ENCODE peak calls at places on chromosomes 16 and 17, in nine cellular contexts. W, L, T, K, U, G, Z, N and J are unnamed samples.

GRCh38 chr17:57588086-57588485 is 157.0 kb downstream of the CCDC182 start:
- DNase-seq in W (no peak), L (no peak), T (no peak), K (no peak), U (peak; percentile 73), G (no peak), Z (no peak), N (no peak), J (no peak)

GRCh38 chr16:177981-178676 is 1.6 kb downstream of the HBA1 start:
- DNase-seq in W (no peak), L (no peak), T (no peak), K (no peak), U (no peak), G (peak; percentile 25), Z (no peak), N (no peak), J (no peak)

GRCh38 chr16:31360296-31360695 is 5.3 kb downstream of the ITGAX start:
- DNase-seq in W (no peak), L (no peak), T (no peak), K (no peak), U (no peak), G (no peak), Z (no peak), N (no peak), J (no peak)

GRCh38 chr17:81059026-81059425 is 24.1 kb downstream of the BAIAP2 start:
- DNase-seq in W (no peak), L (no peak), T (no peak), K (no peak), U (no peak), G (no peak), Z (no peak), N (no peak), J (no peak)

GRCh38 chr17:77208217-77208808 is 67.5 kb downstream of the SEC14L1 start:
- DNase-seq in W (peak; percentile 56), L (no peak), T (peak; percentile 63), K (no peak), U (peak; percentile 45), G (no peak), Z (peak; percentile 33), N (no peak), J (no peak)

GRCh38 chr16:16071631-16072244 is 122.3 kb downstream of the ABCC1 start:
- DNase-seq in W (peak; percentile 75), L (no peak), T (peak; percentile 80), K (no peak), U (no peak), G (no peak), Z (no peak), N (no peak), J (no peak)

GRCh38 chr17:45441536-45442310 is 9.1 kb upstream of the ARHGAP27 start:
- DNase-seq in W (no peak), L (peak; percentile 56), T (no peak), K (no peak), U (no peak), G (no peak), Z (no peak), N (no peak), J (no peak)

GRCh38 chr17:38750312-38751121 is 2.0 kb upstream of the PSMB3 start:
- DNase-seq in W (peak; percentile 22), L (no peak), T (no peak), K (no peak), U (peak; percentile 75), G (peak; percentile 41), Z (no peak), N (peak; percentile 54), J (no peak)

GRCh38 chr17:78367193-78367592 is 7.3 kb upstream of the SOCS3 start:
- DNase-seq in W (no peak), L (no peak), T (no peak), K (no peak), U (no peak), G (no peak), Z (no peak), N (no peak), J (no peak)

GRCh38 chr17:80948091-80948960 is 43.3 kb upstream of the CHMP6 start:
- DNase-seq in W (peak; percentile 26), L (peak; percentile 62), T (no peak), K (no peak), U (no peak), G (no peak), Z (no peak), N (no peak), J (no peak)

GRCh38 chr16:49698931-49699715 is 156.8 kb downstream of the ZNF423 start:
- DNase-seq in W (peak; percentile 80), L (peak; percentile 79), T (peak; percentile 55), K (no peak), U (peak; percentile 30), G (no peak), Z (no peak), N (peak; percentile 92), J (no peak)
- H3K4me3 ChIP-seq in W (peak overlapping the region; percentile 19), L (no peak overlapping the region), T (no peak overlapping the region), K (no peak overlapping the region), U (no peak overlapping the region), G (no peak overlapping the region), Z (no peak overlapping the region), N (peak overlapping the region; percentile 43), J (no peak overlapping the region)

GRCh38 chr17:42163696-42164407 is 9.1 kb upstream of the RAB5C start:
- DNase-seq in W (no peak), L (no peak), T (no peak), K (no peak), U (no peak), G (no peak), Z (no peak), N (no peak), J (no peak)

GRCh38 chr17:42166196-42166763 is 11.5 kb upstream of the RAB5C start:
- DNase-seq in W (no peak), L (no peak), T (no peak), K (no peak), U (no peak), G (no peak), Z (no peak), N (no peak), J (no peak)

GRCh38 chr17:42159796-42160551 is 5.2 kb upstream of the RAB5C start:
- DNase-seq in W (no peak), L (no peak), T (no peak), K (no peak), U (no peak), G (no peak), Z (no peak), N (no peak), J (no peak)

GRCh38 chr17:42165751-42166150 is 11.0 kb upstream of the RAB5C start:
- DNase-seq in W (no peak), L (no peak), T (no peak), K (no peak), U (no peak), G (no peak), Z (no peak), N (no peak), J (no peak)

GRCh38 chr17:42163113-42163512 is 8.3 kb upstream of the RAB5C start:
- DNase-seq in W (no peak), L (no peak), T (no peak), K (peak; percentile 18), U (peak; percentile 60), G (no peak), Z (no peak), N (no peak), J (no peak)
- TF ChIP-seq CTCF in W (no peak), L (no peak), T (peak; percentile 44), K (peak; percentile 87), U (peak; percentile 63), G (no peak), Z (peak; percentile 37), N (peak; percentile 55), J (peak; percentile 75)

GRCh38 chr17:17745476-17746455 is 64.5 kb downstream of the RAI1 start:
- DNase-seq in W (no peak), L (no peak), T (no peak), K (no peak), U (no peak), G (no peak), Z (no peak), N (no peak), J (no peak)

GRCh38 chr17:17748604-17749003 is 67.3 kb downstream of the RAI1 start:
- DNase-seq in W (no peak), L (no peak), T (no peak), K (no peak), U (no peak), G (no peak), Z (no peak), N (no peak), J (no peak)

GRCh38 chr17:17749921-17750320 is 68.7 kb downstream of the RAI1 start:
- DNase-seq in W (no peak), L (no peak), T (peak; percentile 35), K (peak; percentile 42), U (peak; percentile 90), G (peak; percentile 42), Z (no peak), N (peak; percentile 89), J (peak; percentile 66)

GRCh38 chr17:17749025-17749772 is 67.9 kb downstream of the RAI1 start:
- DNase-seq in W (no peak), L (no peak), T (no peak), K (no peak), U (peak; percentile 31), G (no peak), Z (no peak), N (peak; percentile 90), J (no peak)

GRCh38 chr17:17748179-17748578 is 66.9 kb downstream of the RAI1 start:
- DNase-seq in W (no peak), L (no peak), T (no peak), K (no peak), U (no peak), G (no peak), Z (no peak), N (peak; percentile 30), J (no peak)
- H3K4me3 ChIP-seq in W (no peak overlapping the region), L (no peak overlapping the region), T (no peak overlapping the region), K (no peak overlapping the region), U (no peak overlapping the region), G (no peak overlapping the region), Z (no peak overlapping the region), N (no peak overlapping the region), J (peak overlapping the region; percentile 53)

GRCh38 chr16:69928856-69929400 is 22.2 kb upstream of the CLEC18A start:
- DNase-seq in W (no peak), L (no peak), T (no peak), K (no peak), U (no peak), G (no peak), Z (no peak), N (no peak), J (no peak)

GRCh38 chr16:69930117-69930776 is 20.9 kb upstream of the CLEC18A start:
- DNase-seq in W (peak; percentile 72), L (no peak), T (peak; percentile 49), K (peak; percentile 40), U (peak; percentile 87), G (peak; percentile 68), Z (no peak), N (peak; percentile 78), J (no peak)

GRCh38 chr16:69931631-69932030 is 19.5 kb upstream of the CLEC18A start:
- DNase-seq in W (no peak), L (no peak), T (no peak), K (no peak), U (no peak), G (no peak), Z (no peak), N (no peak), J (no peak)

GRCh38 chr16:69927056-69927757 is 23.9 kb upstream of the CLEC18A start:
- DNase-seq in W (peak; percentile 83), L (peak; percentile 85), T (peak; percentile 76), K (no peak), U (no peak), G (no peak), Z (no peak), N (no peak), J (no peak)

DNA sequence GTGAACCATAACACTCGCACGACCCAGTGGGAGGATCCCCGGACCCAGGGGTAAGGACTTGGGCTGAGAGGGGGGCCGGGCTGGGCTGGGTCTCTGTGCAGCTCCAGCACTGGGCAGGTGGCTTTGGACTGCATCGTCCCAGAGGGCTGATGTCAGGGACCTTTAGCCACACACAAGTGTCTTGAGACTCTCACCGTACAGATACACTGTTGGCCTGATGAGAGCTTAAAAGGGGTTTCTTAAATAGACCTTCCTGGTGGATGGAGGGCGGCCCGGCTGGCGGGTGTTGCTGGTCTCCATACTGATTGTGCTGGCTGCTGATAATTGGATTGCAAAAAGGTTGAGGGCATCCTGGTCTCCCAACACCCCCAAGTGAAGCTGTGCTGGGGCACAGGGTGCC is 21.7 kb upstream of the CLEC18A start:
- DNase-seq in W (no peak), L (no peak), T (no peak), K (no peak), U (no peak), G (no peak), Z (no peak), N (no peak), J (no peak)
- TF ChIP-seq CTCF in W (no peak), L (no peak), T (no peak), K (no peak), U (no peak), G (no peak), Z (no peak), N (no peak), J (no peak)